ENCODE peak calls at places on chromosomes 12 and 14, in five cellular contexts. U is IMR-90, P is H1, G is H9, H is mesendoderm. F is an unnamed sample.

GRCh38 chr12:70644836-70645235 is 7.6 kb upstream of the PTPRB start:
- DNase-seq in U (no peak), P (no peak), G (no peak), H (no peak), F (no peak)

GRCh38 chr12:113184900-113185179 is 438 bp downstream of the DDX54 start:
- DNase-seq in U (peak), P (peak), G (peak), H (peak), F (peak)

GRCh38 chr14:74867673-74868072 is 8.3 kb downstream of the PROX2 start:
- DNase-seq in U (peak), P (no peak), G (no peak), H (no peak), F (no peak)

GRCh38 chr14:21868442-21869046 is 194.9 kb upstream of the OR4E1 start:
- DNase-seq in U (peak), P (peak), G (peak), H (peak), F (peak)

GRCh38 chr12:614727-615060 is 48.6 kb downstream of the NINJ2 start:
- DNase-seq in U (no peak), P (no peak), G (no peak), H (no peak), F (no peak)

GRCh38 chr14:91280129-91280528 is 35.6 kb upstream of the GPR68 start:
- DNase-seq in U (no peak), P (no peak), G (no peak), H (no peak), F (no peak)

GRCh38 chr14:34365309-34365915 is 96.6 kb downstream of the SPTSSA start:
- DNase-seq in U (peak), P (no peak), G (no peak), H (no peak), F (no peak)

GRCh38 chr12:30110970-30111586 is 327.3 kb upstream of the TMTC1 start:
- DNase-seq in U (peak), P (no peak), G (no peak), H (no peak), F (no peak)

GRCh38 chr14:77458249-77458950 is 507 bp downstream of the AHSA1 start:
- DNase-seq in U (peak), P (no peak), G (peak), H (peak), F (no peak)

GRCh38 chr12:7130791-7131501 is 775 bp downstream of the CLSTN3 start:
- DNase-seq in U (peak), P (no peak), G (peak), H (peak), F (no peak)
- H2BK15ac ChIP-seq in U (no peak), P (no peak), G (no peak), H (no peak), F (no peak)

DNA sequence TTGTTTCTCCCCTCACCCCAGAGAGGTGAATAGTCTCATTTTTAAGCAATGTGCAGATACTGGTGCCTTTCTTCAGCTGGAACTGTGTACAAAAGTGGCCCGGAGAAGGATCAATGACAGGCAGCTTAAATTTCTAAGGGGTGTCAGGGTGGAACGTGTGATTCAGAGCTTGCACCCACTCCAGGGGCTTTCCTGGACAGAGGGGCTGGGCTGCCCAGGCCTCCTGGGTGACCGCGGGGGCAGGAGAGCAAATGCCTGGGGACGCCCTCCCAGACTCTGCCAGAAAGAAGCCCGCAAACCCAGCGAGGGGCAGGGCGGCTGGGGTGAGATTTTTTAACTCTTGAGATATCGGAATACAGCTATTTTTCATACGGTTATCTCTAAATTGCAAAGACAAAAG is 36.0 kb downstream of the NFKBIA start:
- DNase-seq in U (no peak), P (no peak), G (no peak), H (no peak), F (no peak)
- H2AK5ac ChIP-seq in U (no peak), P (no peak), G (no peak), H (no peak), F (peak)

DNA sequence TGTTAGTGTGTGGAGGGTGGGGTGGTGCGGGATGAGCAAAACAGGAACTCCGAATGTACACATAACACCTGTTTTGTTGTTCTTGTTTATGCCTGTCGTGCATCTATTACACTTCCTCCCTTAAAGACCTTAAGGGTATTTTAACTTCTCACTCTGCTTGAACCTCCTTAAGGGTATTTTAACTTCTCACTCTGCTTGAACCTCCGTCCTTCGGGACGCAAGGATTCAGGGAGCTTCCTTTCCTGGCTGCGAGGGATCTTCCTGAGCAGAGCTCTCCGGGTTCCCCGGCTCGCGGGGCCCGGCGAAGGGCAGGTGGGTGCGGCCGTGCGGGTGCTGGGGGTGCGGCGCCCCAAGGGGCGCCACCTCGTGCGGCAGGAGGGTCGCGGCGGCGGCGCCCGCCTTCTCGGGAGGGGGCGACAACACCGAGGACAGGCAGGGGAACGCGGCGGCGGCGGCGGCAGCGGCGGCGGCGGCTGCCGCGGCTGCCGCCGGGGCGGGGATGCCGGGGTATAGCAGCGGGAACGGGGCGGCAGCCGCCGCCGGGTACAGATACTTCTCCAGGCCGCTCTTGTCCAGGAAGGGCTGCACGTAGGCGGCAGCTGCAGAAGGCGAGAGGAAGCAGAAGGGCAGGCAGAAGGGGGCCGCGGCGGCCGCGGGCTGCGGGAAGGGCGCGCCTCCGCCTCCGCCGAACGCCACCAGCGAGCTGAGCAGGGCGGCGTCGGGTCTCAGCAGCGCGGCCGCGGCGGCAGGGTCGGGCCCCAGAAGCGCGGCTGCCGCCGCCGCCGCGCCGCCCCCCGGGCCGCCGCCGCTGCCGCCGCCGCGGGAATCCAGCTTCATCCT is 2.8 kb downstream of the BHLHE41 start:
- DNase-seq in U (peak), P (no peak), G (peak), H (peak), F (no peak)
- H2BK15ac ChIP-seq in U (no peak), P (no peak), G (no peak), H (no peak), F (no peak)

GRCh38 chr12:50085615-50085928 is 430 bp downstream of the SMARCD1 start:
- DNase-seq in U (no peak), P (no peak), G (no peak), H (no peak), F (no peak)
- H2AK5ac ChIP-seq in U (peak), P (no peak), G (no peak), H (no peak), F (no peak)

DNA sequence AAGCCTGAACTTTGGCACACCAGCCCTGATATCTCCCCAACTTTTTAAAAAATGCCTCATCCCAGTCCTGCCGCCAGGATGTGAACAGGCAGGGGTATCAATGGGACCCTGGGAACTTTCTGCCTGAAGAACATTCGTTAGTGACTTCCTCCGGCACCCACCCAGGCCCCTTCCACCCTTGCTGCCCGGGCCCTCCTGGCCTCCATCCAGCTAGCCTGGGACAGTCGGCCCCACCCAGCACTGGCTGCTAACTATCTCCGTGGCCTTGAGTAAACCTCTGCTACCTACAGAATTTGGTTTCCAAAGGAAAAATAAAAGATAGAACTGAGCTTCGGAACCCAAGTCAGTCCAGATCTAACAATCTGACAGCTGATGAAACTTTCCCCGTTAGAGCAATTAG is 14.3 kb downstream of the SCARB1 start:
- DNase-seq in U (no peak), P (no peak), G (no peak), H (no peak), F (no peak)
- H2BK15ac ChIP-seq in U (no peak), P (no peak), G (no peak), H (no peak), F (no peak)

DNA sequence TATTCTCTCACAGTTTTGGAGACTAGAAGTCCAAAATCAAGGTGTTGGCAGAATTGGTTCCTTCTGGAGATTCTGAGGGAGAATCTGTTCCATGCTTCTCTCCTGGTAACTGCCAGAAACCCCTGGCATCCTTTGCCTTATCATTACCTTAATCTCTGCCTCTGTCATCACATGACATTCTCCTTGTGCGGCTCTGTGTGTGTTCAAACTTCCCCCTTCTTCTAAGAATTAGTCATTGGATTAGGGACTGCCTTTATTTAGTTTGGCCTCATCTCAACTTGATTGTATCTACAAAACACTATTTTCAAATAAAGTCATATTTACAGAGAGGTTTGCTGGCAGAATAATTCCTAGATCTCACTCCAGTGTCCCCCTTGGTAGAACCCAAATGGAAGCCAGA is 68.9 kb downstream of the ZNF641 start:
- DNase-seq in U (no peak), P (no peak), G (no peak), H (no peak), F (no peak)
- H2AK5ac ChIP-seq in U (no peak), P (no peak), G (no peak), H (no peak), F (no peak)

F was measured in neuronal stem cell.